ENCODE peak calls at places on chromosome 4, in seven cellular contexts. One of them, this sample, is unnamed.

GRCh38 chr4:183185018-183185417 is 86.0 kb downstream of the WWC2 start:
- DNase-seq in RWPE1: no peak
- DNase-seq in ovary: no peak
- DNase-seq in sigmoid colon: no peak
- DNase-seq in left lung: no peak
- DNase-seq in lower leg skin: no peak
- DNase-seq in RKO: no peak
- DNase-seq in this sample: no peak

GRCh38 chr4:6229095-6229494 is 28.7 kb upstream of the JAKMIP1 start:
- DNase-seq in RWPE1: no peak
- DNase-seq in ovary: no peak
- DNase-seq in sigmoid colon: peak; percentile 30
- DNase-seq in left lung: no peak
- DNase-seq in lower leg skin: peak; percentile 29
- DNase-seq in RKO: no peak
- DNase-seq in this sample: no peak

GRCh38 chr4:153451931-153452660 is 14.1 kb upstream of the TMEM131L start:
- DNase-seq in RWPE1: no peak
- DNase-seq in ovary: no peak
- DNase-seq in sigmoid colon: no peak
- DNase-seq in left lung: no peak
- DNase-seq in lower leg skin: no peak
- DNase-seq in RKO: no peak
- DNase-seq in this sample: no peak

GRCh38 chr4:138035781-138036258 is 206.3 kb downstream of the SLC7A11 start:
- DNase-seq in RWPE1: peak; percentile 73
- DNase-seq in ovary: no peak
- DNase-seq in sigmoid colon: no peak
- DNase-seq in left lung: no peak
- DNase-seq in lower leg skin: no peak
- DNase-seq in RKO: peak; percentile 64
- DNase-seq in this sample: peak; percentile 72

GRCh38 chr4:173525118-173526033 is 4.7 kb downstream of the HAND2 start:
- DNase-seq in RWPE1: no peak
- DNase-seq in ovary: peak; percentile 80
- DNase-seq in sigmoid colon: peak; percentile 80
- DNase-seq in left lung: no peak
- DNase-seq in lower leg skin: no peak
- DNase-seq in RKO: no peak
- DNase-seq in this sample: no peak

GRCh38 chr4:3375688-3376087 is 66.1 kb upstream of the HGFAC start:
- DNase-seq in RWPE1: peak; percentile 45
- DNase-seq in ovary: no peak
- DNase-seq in sigmoid colon: peak; percentile 58
- DNase-seq in left lung: no peak
- DNase-seq in lower leg skin: no peak
- DNase-seq in RKO: peak; percentile 10
- DNase-seq in this sample: peak; percentile 92

GRCh38 chr4:52299120-52299519 is 248.0 kb downstream of the SPATA18 start:
- DNase-seq in RWPE1: no peak
- DNase-seq in ovary: no peak
- DNase-seq in sigmoid colon: no peak
- DNase-seq in left lung: no peak
- DNase-seq in lower leg skin: no peak
- DNase-seq in RKO: no peak
- DNase-seq in this sample: peak; percentile 22

GRCh38 chr4:67931256-67931655 is 32.0 kb downstream of the TMPRSS11A start:
- DNase-seq in RWPE1: no peak
- DNase-seq in ovary: no peak
- DNase-seq in sigmoid colon: no peak
- DNase-seq in left lung: no peak
- DNase-seq in lower leg skin: no peak
- DNase-seq in RKO: no peak
- DNase-seq in this sample: no peak

GRCh38 chr4:108749119-108749518 is 13.7 kb downstream of the ETNPPL start:
- DNase-seq in RWPE1: no peak
- DNase-seq in ovary: no peak
- DNase-seq in sigmoid colon: no peak
- DNase-seq in left lung: no peak
- DNase-seq in lower leg skin: no peak
- DNase-seq in RKO: no peak
- DNase-seq in this sample: no peak

GRCh38 chr4:173039617-173040176 is 128.9 kb upstream of the GALNT7 start:
- DNase-seq in RWPE1: no peak
- DNase-seq in ovary: no peak
- DNase-seq in sigmoid colon: no peak
- DNase-seq in left lung: no peak
- DNase-seq in lower leg skin: no peak
- DNase-seq in RKO: no peak
- DNase-seq in this sample: no peak

GRCh38 chr4:4590496-4590895 is 48.6 kb upstream of the STX18 start:
- DNase-seq in RWPE1: no peak
- DNase-seq in ovary: no peak
- DNase-seq in sigmoid colon: no peak
- DNase-seq in left lung: no peak
- DNase-seq in lower leg skin: peak; percentile 39
- DNase-seq in RKO: peak; percentile 37
- DNase-seq in this sample: no peak

GRCh38 chr4:56389558-56389957 is 2.3 kb upstream of the AASDH start:
- DNase-seq in RWPE1: no peak
- DNase-seq in ovary: no peak
- DNase-seq in sigmoid colon: no peak
- DNase-seq in left lung: no peak
- DNase-seq in lower leg skin: no peak
- DNase-seq in RKO: no peak
- DNase-seq in this sample: no peak

GRCh38 chr4:68864438-68865177 is 48.8 kb downstream of the UGT2B10 start:
- DNase-seq in RWPE1: no peak
- DNase-seq in ovary: no peak
- DNase-seq in sigmoid colon: no peak
- DNase-seq in left lung: peak; percentile 34
- DNase-seq in lower leg skin: no peak
- DNase-seq in RKO: no peak
- DNase-seq in this sample: no peak

GRCh38 chr4:177066746-177067145 is 242.9 kb upstream of the NEIL3 start:
- DNase-seq in RWPE1: no peak
- DNase-seq in ovary: no peak
- DNase-seq in sigmoid colon: no peak
- DNase-seq in left lung: no peak
- DNase-seq in lower leg skin: no peak
- DNase-seq in RKO: no peak
- DNase-seq in this sample: no peak

GRCh38 chr4:52421811-52422213 is 237.3 kb downstream of the USP46 start:
- DNase-seq in RWPE1: no peak
- DNase-seq in ovary: no peak
- DNase-seq in sigmoid colon: no peak
- DNase-seq in left lung: no peak
- DNase-seq in lower leg skin: no peak
- DNase-seq in RKO: no peak
- DNase-seq in this sample: no peak

GRCh38 chr4:152454398-152455011 is 81.4 kb downstream of the FBXW7 start:
- DNase-seq in RWPE1: peak; percentile 34
- DNase-seq in ovary: no peak
- DNase-seq in sigmoid colon: no peak
- DNase-seq in left lung: no peak
- DNase-seq in lower leg skin: no peak
- DNase-seq in RKO: peak; percentile 80
- DNase-seq in this sample: peak; percentile 24

GRCh38 chr4:55038176-55038890 is 87.1 kb downstream of the KDR start:
- DNase-seq in RWPE1: peak; percentile 40
- DNase-seq in ovary: no peak
- DNase-seq in sigmoid colon: no peak
- DNase-seq in left lung: no peak
- DNase-seq in lower leg skin: no peak
- DNase-seq in RKO: no peak
- DNase-seq in this sample: peak; percentile 77

GRCh38 chr4:53576676-53577372 is 14.5 kb downstream of the LNX1 start:
- DNase-seq in RWPE1: no peak
- DNase-seq in ovary: no peak
- DNase-seq in sigmoid colon: no peak
- DNase-seq in left lung: no peak
- DNase-seq in lower leg skin: no peak
- DNase-seq in RKO: no peak
- DNase-seq in this sample: no peak